ENCODE peak calls at places on chromosomes 6 and 20, in nine cellular contexts. J is transverse colon; I is tibial nerve; V is choroid plexus epithelial cell; A is brain microvascular endothelial cell; S is naive thymus-derived CD4-positive, alpha-beta T cell; Z is fibroblast of mammary gland; H is GM12865; O is AG04450. Q is an unnamed sample.

GRCh38 chr6:165611294-165611693 is 51.7 kb downstream of the PDE10A start:
- DNase-seq in J (no peak), I (no peak), V (no peak), A (no peak), S (no peak), Z (no peak), H (no peak), O (no peak), Q (no peak)

GRCh38 chr6:109197061-109197460 is 101.8 kb downstream of the CEP57L1 start:
- DNase-seq in J (no peak), I (no peak), V (no peak), A (no peak), S (no peak), Z (no peak), H (no peak), O (no peak), Q (no peak)

GRCh38 chr20:59912609-59913008 is 20.8 kb downstream of the SYCP2 start:
- DNase-seq in J (no peak), I (no peak), V (no peak), A (no peak), S (no peak), Z (no peak), H (peak; percentile 10), O (no peak), Q (no peak)

GRCh38 chr6:16665992-16666391 is 95.3 kb downstream of the ATXN1 start:
- DNase-seq in J (no peak), I (no peak), V (no peak), A (no peak), S (no peak), Z (no peak), H (no peak), O (no peak), Q (no peak)

GRCh38 chr6:11810039-11810541 is 31.5 kb upstream of the ADTRP start:
- DNase-seq in J (peak; percentile 91), I (peak; percentile 73), V (peak; percentile 82), A (peak; percentile 81), S (no peak), Z (peak; percentile 78), H (no peak), O (no peak), Q (peak; percentile 34)

GRCh38 chr6:73309534-73309783 is 44.6 kb downstream of the DPPA5 start:
- DNase-seq in J (no peak), I (no peak), V (no peak), A (no peak), S (no peak), Z (no peak), H (no peak), O (no peak), Q (no peak)

GRCh38 chr6:23633986-23634385 is 492.0 kb upstream of the NRSN1 start:
- DNase-seq in J (no peak), I (no peak), V (no peak), A (no peak), S (no peak), Z (no peak), H (no peak), O (no peak), Q (no peak)

GRCh38 chr6:43394982-43395381 is 25.5 kb upstream of the ZNF318 start:
- DNase-seq in J (no peak), I (no peak), V (no peak), A (no peak), S (no peak), Z (no peak), H (no peak), O (no peak), Q (no peak)

GRCh38 chr6:108556864-108557493 is 3.7 kb upstream of the FOXO3 start:
- DNase-seq in J (no peak), I (no peak), V (peak; percentile 39), A (no peak), S (no peak), Z (no peak), H (no peak), O (peak; percentile 84), Q (no peak)

GRCh38 chr20:40203032-40203431 is 486.0 kb downstream of the MAFB start:
- DNase-seq in J (no peak), I (no peak), V (no peak), A (no peak), S (no peak), Z (no peak), H (no peak), O (no peak), Q (no peak)

GRCh38 chr6:33692760-33693158 is 18.7 kb downstream of the UQCC2 start:
- DNase-seq in J (peak; percentile 67), I (no peak), V (no peak), A (peak; percentile 60), S (peak; percentile 51), Z (peak; percentile 26), H (peak; percentile 65), O (no peak), Q (no peak)

GRCh38 chr6:11701568-11701967 is 77.0 kb downstream of the ADTRP start:
- DNase-seq in J (no peak), I (no peak), V (no peak), A (no peak), S (no peak), Z (no peak), H (no peak), O (no peak), Q (no peak)

GRCh38 chr20:43977252-43977651 is 62.6 kb downstream of the TOX2 start:
- DNase-seq in J (no peak), I (no peak), V (peak; percentile 36), A (no peak), S (no peak), Z (peak; percentile 67), H (no peak), O (no peak), Q (no peak)

DNA sequence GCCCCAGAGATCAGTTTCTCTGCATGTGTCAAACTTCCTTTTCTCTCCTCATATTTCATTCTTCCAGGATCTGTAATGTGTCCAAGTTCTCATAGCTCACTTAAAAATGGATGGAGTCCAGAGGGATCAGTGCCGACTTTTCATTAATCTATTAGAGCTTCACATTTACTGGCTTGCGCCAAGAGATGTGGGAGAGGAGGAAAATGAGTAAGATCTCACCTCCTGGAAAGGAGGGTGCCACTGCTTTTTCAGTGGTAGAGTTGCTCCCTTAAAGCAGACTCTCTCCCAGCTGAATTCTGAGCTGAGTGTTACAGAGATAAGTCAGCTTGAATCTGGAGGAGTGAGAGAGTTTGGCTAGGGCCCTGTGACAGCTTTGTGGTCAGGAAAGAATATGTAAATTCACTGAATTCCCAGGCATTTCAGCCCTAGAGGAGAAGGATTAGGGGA is 175.9 kb downstream of the SOX4 start:
- DNase-seq in J (no peak), I (no peak), V (peak; percentile 92), A (peak; percentile 92), S (no peak), Z (peak; percentile 94), H (no peak), O (peak; percentile 95), Q (peak; percentile 74)
- H3K4me3 ChIP-seq in J (no peak overlapping the region), I (no peak overlapping the region), V (no peak overlapping the region), A (no peak overlapping the region), S (no peak overlapping the region), Z (no peak overlapping the region), H (no peak overlapping the region), O (no peak overlapping the region), Q (no peak overlapping the region)

GRCh38 chr6:113586966-113587699 is 270.0 kb upstream of the MARCKS start:
- DNase-seq in J (no peak), I (no peak), V (no peak), A (no peak), S (no peak), Z (no peak), H (no peak), O (no peak), Q (no peak)

GRCh38 chr6:113588646-113589045 is 268.5 kb upstream of the MARCKS start:
- DNase-seq in J (no peak), I (no peak), V (no peak), A (no peak), S (no peak), Z (peak; percentile 73), H (no peak), O (no peak), Q (no peak)

GRCh38 chr6:113585246-113585645 is 271.9 kb upstream of the MARCKS start:
- DNase-seq in J (no peak), I (no peak), V (peak; percentile 75), A (no peak), S (no peak), Z (peak; percentile 32), H (no peak), O (no peak), Q (no peak)

GRCh38 chr6:113584767-113585166 is 272.4 kb upstream of the MARCKS start:
- DNase-seq in J (no peak), I (no peak), V (no peak), A (no peak), S (no peak), Z (no peak), H (no peak), O (no peak), Q (no peak)

DNA sequence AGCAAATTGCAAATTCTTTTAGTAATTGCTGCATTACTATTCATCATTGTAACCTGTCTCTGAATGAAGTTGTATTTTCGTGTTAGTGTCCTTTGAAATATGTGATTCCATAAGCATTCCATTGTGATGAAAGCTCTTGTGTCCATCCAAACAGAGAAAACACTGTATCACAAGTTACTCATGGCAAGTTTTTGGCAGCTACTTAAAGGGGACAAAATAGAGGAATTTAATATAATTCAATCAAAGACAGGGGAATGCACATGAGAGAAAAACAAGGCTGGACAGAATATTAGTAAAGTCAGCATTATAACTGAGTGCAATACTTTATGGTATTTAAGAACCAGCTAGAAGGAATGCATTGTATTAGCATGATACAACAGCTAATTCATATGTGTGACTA is 270.7 kb upstream of the MARCKS start:
- DNase-seq in J (no peak), I (no peak), V (peak; percentile 61), A (peak; percentile 38), S (no peak), Z (peak; percentile 68), H (no peak), O (no peak), Q (no peak)
- H3K4me3 ChIP-seq in J (no peak overlapping the region), I (no peak overlapping the region), V (no peak overlapping the region), A (no peak overlapping the region), S (no peak overlapping the region), Z (no peak overlapping the region), H (no peak overlapping the region), O (no peak overlapping the region), Q (no peak overlapping the region)

DNA sequence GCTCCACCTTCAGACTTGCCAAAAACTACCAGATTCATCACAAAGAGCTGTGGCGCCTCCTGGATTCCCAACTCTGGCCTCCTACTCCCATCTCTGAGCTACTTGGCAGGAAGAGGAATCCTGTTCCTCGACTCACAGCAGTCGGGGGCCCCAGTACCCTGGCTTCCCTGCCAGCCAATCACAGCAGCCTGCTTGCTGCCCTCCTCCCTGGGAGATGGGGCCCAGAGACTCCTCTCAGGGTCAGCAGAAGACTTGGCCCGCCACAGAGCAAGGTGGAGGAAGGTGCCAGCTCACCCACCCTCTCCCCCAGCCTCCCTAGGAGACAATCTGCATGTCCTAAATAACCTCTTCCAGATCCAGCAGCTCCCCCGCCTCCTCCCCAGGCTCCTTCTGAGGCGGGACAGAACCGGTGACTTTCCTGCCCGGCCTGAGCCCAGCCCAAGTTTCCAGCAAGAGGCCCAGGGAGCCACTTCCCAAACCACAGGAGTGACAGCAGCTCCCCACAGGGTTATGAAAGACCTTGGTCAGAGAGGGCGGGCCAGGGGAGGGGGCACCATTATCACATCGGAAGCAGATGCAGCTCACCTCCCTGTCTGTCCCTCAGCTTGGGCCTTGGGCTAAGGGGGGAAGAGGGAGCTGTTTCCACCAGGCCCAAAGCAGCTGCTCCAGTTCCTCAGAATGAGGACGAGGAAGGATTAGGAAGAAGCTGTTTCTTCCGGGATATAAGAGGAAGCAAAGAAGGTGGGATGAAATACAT is 2.3 kb downstream of the CCND3 start:
- DNase-seq in J (peak; percentile 29), I (no peak), V (peak; percentile 53), A (no peak), S (no peak), Z (peak; percentile 44), H (no peak), O (no peak), Q (no peak)
- H3K4me3 ChIP-seq in J (no peak overlapping the region), I (no peak overlapping the region), V (peak overlapping the region; percentile 35), A (peak overlapping the region; percentile 17), S (peak overlapping the region; percentile 68), Z (peak overlapping the region; percentile 5), H (peak overlapping the region; percentile 7), O (peak overlapping the region; percentile 98), Q (peak overlapping the region; percentile 2)

GRCh38 chr6:7745942-7746341 is 20.0 kb downstream of the BMP6 start:
- DNase-seq in J (no peak), I (no peak), V (no peak), A (no peak), S (no peak), Z (no peak), H (no peak), O (no peak), Q (no peak)
- H3K4me3 ChIP-seq in J (no peak overlapping the region), I (no peak overlapping the region), V (no peak overlapping the region), A (no peak overlapping the region), S (no peak overlapping the region), Z (no peak overlapping the region), H (no peak overlapping the region), O (no peak overlapping the region), Q (no peak overlapping the region)